ENCODE peak calls at places on chromosomes 4 and X, in ten cellular contexts. One of them, this sample, is unnamed.

GRCh38 chr4:162841769-162842168 is 324.9 kb downstream of the NAF1 start:
- DNase-seq in DMS53: no peak
- DNase-seq in NCI-H345: no peak
- DNase-seq in CD8-positive, alpha-beta T cell: no peak
- DNase-seq in H4: no peak
- DNase-seq in NCI-H446 treated with DMSO at 0.1 percent for 48 hours: no peak
- DNase-seq in left colon: no peak
- DNase-seq in Right ventricle myocardium superior: no peak
- DNase-seq in breast epithelium: no peak
- DNase-seq in nephron progenitor cell: no peak
- DNase-seq in this sample: no peak

GRCh38 chr4:616911-617643 is 8.3 kb upstream of the PDE6B start:
- DNase-seq in nephron progenitor cell: no peak
- DNase-seq in CD8-positive, alpha-beta T cell: no peak
- DNase-seq in NCI-H345: no peak
- DNase-seq in Right ventricle myocardium superior: no peak
- DNase-seq in DMS53: no peak
- DNase-seq in H4: no peak
- DNase-seq in breast epithelium: no peak
- DNase-seq in left colon: no peak
- DNase-seq in NCI-H446 treated with DMSO at 0.1 percent for 48 hours: no peak
- DNase-seq in this sample: no peak

GRCh38 chr4:153127773-153128494 is 76.3 kb upstream of the TRIM2 start:
- DNase-seq in NCI-H345: peak; percentile 80
- DNase-seq in nephron progenitor cell: peak; percentile 91
- DNase-seq in DMS53: peak; percentile 89
- DNase-seq in H4: peak; percentile 68
- DNase-seq in Right ventricle myocardium superior: peak; percentile 83
- DNase-seq in CD8-positive, alpha-beta T cell: peak; percentile 78
- DNase-seq in NCI-H446 treated with DMSO at 0.1 percent for 48 hours: peak; percentile 54
- DNase-seq in left colon: peak; percentile 58
- DNase-seq in breast epithelium: peak; percentile 82
- DNase-seq in this sample: peak; percentile 81

GRCh38 chr4:26075588-26075987 is 161.6 kb downstream of the SMIM20 start:
- DNase-seq in nephron progenitor cell: no peak
- DNase-seq in DMS53: no peak
- DNase-seq in NCI-H345: no peak
- DNase-seq in CD8-positive, alpha-beta T cell: no peak
- DNase-seq in left colon: no peak
- DNase-seq in Right ventricle myocardium superior: no peak
- DNase-seq in NCI-H446 treated with DMSO at 0.1 percent for 48 hours: no peak
- DNase-seq in H4: no peak
- DNase-seq in breast epithelium: no peak
- DNase-seq in this sample: no peak

GRCh38 chrX:1546601-1547275 is 9.8 kb upstream of the P2RY8 start:
- DNase-seq in left colon: no peak
- DNase-seq in nephron progenitor cell: no peak
- DNase-seq in NCI-H345: no peak
- DNase-seq in CD8-positive, alpha-beta T cell: no peak
- DNase-seq in NCI-H446 treated with DMSO at 0.1 percent for 48 hours: no peak
- DNase-seq in Right ventricle myocardium superior: no peak
- DNase-seq in H4: no peak
- DNase-seq in breast epithelium: no peak
- DNase-seq in DMS53: no peak
- DNase-seq in this sample: no peak

GRCh38 chr4:43048570-43048969 is 156.1 kb downstream of the GRXCR1 start:
- DNase-seq in breast epithelium: no peak
- DNase-seq in NCI-H345: no peak
- DNase-seq in H4: no peak
- DNase-seq in Right ventricle myocardium superior: no peak
- DNase-seq in CD8-positive, alpha-beta T cell: no peak
- DNase-seq in nephron progenitor cell: no peak
- DNase-seq in NCI-H446 treated with DMSO at 0.1 percent for 48 hours: no peak
- DNase-seq in DMS53: peak; percentile 10
- DNase-seq in left colon: no peak
- DNase-seq in this sample: no peak

GRCh38 chr4:27779827-27780226 is 919.2 kb downstream of the STIM2 start:
- DNase-seq in NCI-H446 treated with DMSO at 0.1 percent for 48 hours: no peak
- DNase-seq in Right ventricle myocardium superior: no peak
- DNase-seq in DMS53: no peak
- DNase-seq in H4: no peak
- DNase-seq in NCI-H345: no peak
- DNase-seq in nephron progenitor cell: no peak
- DNase-seq in breast epithelium: no peak
- DNase-seq in CD8-positive, alpha-beta T cell: no peak
- DNase-seq in left colon: no peak
- DNase-seq in this sample: no peak

GRCh38 chr4:55574252-55574651 is 17.8 kb downstream of the PDCL2 start:
- DNase-seq in DMS53: no peak
- DNase-seq in Right ventricle myocardium superior: no peak
- DNase-seq in left colon: no peak
- DNase-seq in breast epithelium: no peak
- DNase-seq in NCI-H446 treated with DMSO at 0.1 percent for 48 hours: no peak
- DNase-seq in CD8-positive, alpha-beta T cell: no peak
- DNase-seq in H4: no peak
- DNase-seq in NCI-H345: no peak
- DNase-seq in nephron progenitor cell: no peak
- DNase-seq in this sample: no peak

GRCh38 chr4:144340931-144341330 is 200.4 kb upstream of the GYPA start:
- DNase-seq in breast epithelium: no peak
- DNase-seq in NCI-H446 treated with DMSO at 0.1 percent for 48 hours: no peak
- DNase-seq in DMS53: no peak
- DNase-seq in H4: no peak
- DNase-seq in NCI-H345: no peak
- DNase-seq in nephron progenitor cell: no peak
- DNase-seq in CD8-positive, alpha-beta T cell: no peak
- DNase-seq in left colon: no peak
- DNase-seq in Right ventricle myocardium superior: no peak
- DNase-seq in this sample: no peak

GRCh38 chr4:183658362-183659028 is 490 bp downstream of the RWDD4 start:
- DNase-seq in left colon: peak; percentile 25
- DNase-seq in NCI-H345: no peak
- DNase-seq in Right ventricle myocardium superior: peak; percentile 48
- DNase-seq in DMS53: peak; percentile 46
- DNase-seq in CD8-positive, alpha-beta T cell: no peak
- DNase-seq in H4: no peak
- DNase-seq in NCI-H446 treated with DMSO at 0.1 percent for 48 hours: no peak
- DNase-seq in breast epithelium: no peak
- DNase-seq in nephron progenitor cell: peak; percentile 37
- DNase-seq in this sample: peak; percentile 19

GRCh38 chr4:73593631-73594241 is 26.5 kb downstream of the RASSF6 start:
- DNase-seq in NCI-H446 treated with DMSO at 0.1 percent for 48 hours: no peak
- DNase-seq in DMS53: peak; percentile 50
- DNase-seq in CD8-positive, alpha-beta T cell: no peak
- DNase-seq in NCI-H345: no peak
- DNase-seq in H4: no peak
- DNase-seq in Right ventricle myocardium superior: no peak
- DNase-seq in nephron progenitor cell: no peak
- DNase-seq in left colon: no peak
- DNase-seq in breast epithelium: no peak
- DNase-seq in this sample: no peak

GRCh38 chr4:169815606-169816005 is 57.9 kb upstream of the HPF1 start:
- DNase-seq in nephron progenitor cell: no peak
- DNase-seq in CD8-positive, alpha-beta T cell: no peak
- DNase-seq in NCI-H446 treated with DMSO at 0.1 percent for 48 hours: no peak
- DNase-seq in breast epithelium: no peak
- DNase-seq in H4: peak; percentile 8
- DNase-seq in DMS53: peak; percentile 28
- DNase-seq in left colon: no peak
- DNase-seq in NCI-H345: no peak
- DNase-seq in Right ventricle myocardium superior: no peak
- DNase-seq in this sample: no peak

GRCh38 chrX:129665916-129666644 is 11.3 kb upstream of the APLN start:
- DNase-seq in H4: peak; percentile 61
- DNase-seq in nephron progenitor cell: peak; percentile 32
- DNase-seq in Right ventricle myocardium superior: no peak
- DNase-seq in NCI-H446 treated with DMSO at 0.1 percent for 48 hours: no peak
- DNase-seq in DMS53: no peak
- DNase-seq in breast epithelium: no peak
- DNase-seq in NCI-H345: no peak
- DNase-seq in left colon: no peak
- DNase-seq in CD8-positive, alpha-beta T cell: no peak
- DNase-seq in this sample: peak; percentile 72

GRCh38 chrX:4185086-4185485 is 471.6 kb upstream of the PRKX start:
- DNase-seq in DMS53: no peak
- DNase-seq in H4: no peak
- DNase-seq in CD8-positive, alpha-beta T cell: no peak
- DNase-seq in left colon: no peak
- DNase-seq in NCI-H345: no peak
- DNase-seq in nephron progenitor cell: no peak
- DNase-seq in Right ventricle myocardium superior: no peak
- DNase-seq in breast epithelium: no peak
- DNase-seq in NCI-H446 treated with DMSO at 0.1 percent for 48 hours: no peak
- DNase-seq in this sample: no peak

GRCh38 chr4:72553540-72553939 is 15.5 kb downstream of the ADAMTS3 start:
- DNase-seq in left colon: no peak
- DNase-seq in H4: no peak
- DNase-seq in breast epithelium: no peak
- DNase-seq in NCI-H446 treated with DMSO at 0.1 percent for 48 hours: no peak
- DNase-seq in NCI-H345: no peak
- DNase-seq in nephron progenitor cell: no peak
- DNase-seq in Right ventricle myocardium superior: no peak
- DNase-seq in CD8-positive, alpha-beta T cell: no peak
- DNase-seq in DMS53: no peak
- DNase-seq in this sample: no peak

GRCh38 chr4:123162859-123163258 is 233.7 kb upstream of the SPRY1 start:
- DNase-seq in nephron progenitor cell: no peak
- DNase-seq in NCI-H345: no peak
- DNase-seq in breast epithelium: no peak
- DNase-seq in H4: no peak
- DNase-seq in Right ventricle myocardium superior: no peak
- DNase-seq in DMS53: no peak
- DNase-seq in left colon: no peak
- DNase-seq in CD8-positive, alpha-beta T cell: no peak
- DNase-seq in NCI-H446 treated with DMSO at 0.1 percent for 48 hours: no peak
- DNase-seq in this sample: no peak

GRCh38 chr4:151218343-151218742 is 58.6 kb upstream of the PRSS48 start:
- DNase-seq in DMS53: no peak
- DNase-seq in left colon: no peak
- DNase-seq in nephron progenitor cell: no peak
- DNase-seq in CD8-positive, alpha-beta T cell: no peak
- DNase-seq in H4: no peak
- DNase-seq in breast epithelium: no peak
- DNase-seq in NCI-H345: no peak
- DNase-seq in Right ventricle myocardium superior: no peak
- DNase-seq in NCI-H446 treated with DMSO at 0.1 percent for 48 hours: no peak
- DNase-seq in this sample: no peak

GRCh38 chrX:18931972-18932371 is 51.9 kb downstream of the PHKA2 start:
- DNase-seq in nephron progenitor cell: peak; percentile 6
- DNase-seq in NCI-H446 treated with DMSO at 0.1 percent for 48 hours: no peak
- DNase-seq in DMS53: peak; percentile 34
- DNase-seq in Right ventricle myocardium superior: no peak
- DNase-seq in CD8-positive, alpha-beta T cell: no peak
- DNase-seq in NCI-H345: peak; percentile 9
- DNase-seq in breast epithelium: no peak
- DNase-seq in left colon: no peak
- DNase-seq in H4: no peak
- DNase-seq in this sample: no peak

GRCh38 chrX:53133400-53133799 is 39.5 kb downstream of the KANTR start:
- DNase-seq in CD8-positive, alpha-beta T cell: no peak
- DNase-seq in left colon: no peak
- DNase-seq in H4: no peak
- DNase-seq in DMS53: no peak
- DNase-seq in breast epithelium: no peak
- DNase-seq in nephron progenitor cell: no peak
- DNase-seq in Right ventricle myocardium superior: no peak
- DNase-seq in NCI-H345: no peak
- DNase-seq in NCI-H446 treated with DMSO at 0.1 percent for 48 hours: no peak
- DNase-seq in this sample: no peak

GRCh38 chr4:56496241-56496640 is 9.3 kb upstream of the ARL9 start:
- DNase-seq in breast epithelium: no peak
- DNase-seq in left colon: no peak
- DNase-seq in Right ventricle myocardium superior: no peak
- DNase-seq in NCI-H446 treated with DMSO at 0.1 percent for 48 hours: no peak
- DNase-seq in DMS53: peak; percentile 41
- DNase-seq in H4: no peak
- DNase-seq in CD8-positive, alpha-beta T cell: no peak
- DNase-seq in nephron progenitor cell: no peak
- DNase-seq in NCI-H345: no peak
- DNase-seq in this sample: no peak

GRCh38 chr4:15659768-15660394 is 4.7 kb upstream of the FBXL5 start:
- DNase-seq in nephron progenitor cell: no peak
- DNase-seq in Right ventricle myocardium superior: no peak
- DNase-seq in breast epithelium: no peak
- DNase-seq in NCI-H345: no peak
- DNase-seq in NCI-H446 treated with DMSO at 0.1 percent for 48 hours: no peak
- DNase-seq in DMS53: no peak
- DNase-seq in CD8-positive, alpha-beta T cell: no peak
- DNase-seq in left colon: no peak
- DNase-seq in H4: no peak
- DNase-seq in this sample: no peak

GRCh38 chr4:95524722-95525121 is 24.1 kb downstream of the UNC5C start:
- DNase-seq in NCI-H345: no peak
- DNase-seq in CD8-positive, alpha-beta T cell: no peak
- DNase-seq in H4: no peak
- DNase-seq in breast epithelium: no peak
- DNase-seq in DMS53: no peak
- DNase-seq in nephron progenitor cell: no peak
- DNase-seq in NCI-H446 treated with DMSO at 0.1 percent for 48 hours: no peak
- DNase-seq in Right ventricle myocardium superior: no peak
- DNase-seq in left colon: no peak
- DNase-seq in this sample: no peak

GRCh38 chr4:148216866-148217814 is 225.1 kb downstream of the NR3C2 start:
- DNase-seq in nephron progenitor cell: no peak
- DNase-seq in DMS53: peak; percentile 2
- DNase-seq in left colon: no peak
- DNase-seq in CD8-positive, alpha-beta T cell: no peak
- DNase-seq in NCI-H446 treated with DMSO at 0.1 percent for 48 hours: no peak
- DNase-seq in H4: peak; percentile 57
- DNase-seq in Right ventricle myocardium superior: no peak
- DNase-seq in breast epithelium: no peak
- DNase-seq in NCI-H345: no peak
- DNase-seq in this sample: no peak

GRCh38 chrX:15359701-15360100 is 24.4 kb upstream of the PIGA start:
- DNase-seq in left colon: no peak
- DNase-seq in NCI-H446 treated with DMSO at 0.1 percent for 48 hours: no peak
- DNase-seq in Right ventricle myocardium superior: no peak
- DNase-seq in NCI-H345: no peak
- DNase-seq in DMS53: no peak
- DNase-seq in breast epithelium: no peak
- DNase-seq in H4: no peak
- DNase-seq in nephron progenitor cell: no peak
- DNase-seq in CD8-positive, alpha-beta T cell: no peak
- DNase-seq in this sample: no peak

GRCh38 chrX:106959897-106960296 is 39.7 kb downstream of the CLDN2 start:
- DNase-seq in NCI-H446 treated with DMSO at 0.1 percent for 48 hours: no peak
- DNase-seq in NCI-H345: no peak
- DNase-seq in nephron progenitor cell: no peak
- DNase-seq in breast epithelium: no peak
- DNase-seq in DMS53: peak; percentile 36
- DNase-seq in H4: no peak
- DNase-seq in left colon: no peak
- DNase-seq in Right ventricle myocardium superior: no peak
- DNase-seq in CD8-positive, alpha-beta T cell: no peak
- DNase-seq in this sample: peak; percentile 67

GRCh38 chr4:53098681-53099121 is 236.6 kb downstream of the RASL11B start:
- DNase-seq in NCI-H345: no peak
- DNase-seq in NCI-H446 treated with DMSO at 0.1 percent for 48 hours: no peak
- DNase-seq in DMS53: no peak
- DNase-seq in left colon: no peak
- DNase-seq in Right ventricle myocardium superior: no peak
- DNase-seq in CD8-positive, alpha-beta T cell: no peak
- DNase-seq in breast epithelium: no peak
- DNase-seq in H4: no peak
- DNase-seq in nephron progenitor cell: no peak
- DNase-seq in this sample: no peak

GRCh38 chrX:134603806-134604700 is 54.2 kb downstream of the PLAC1 start:
- DNase-seq in NCI-H446 treated with DMSO at 0.1 percent for 48 hours: peak; percentile 70
- DNase-seq in breast epithelium: no peak
- DNase-seq in left colon: no peak
- DNase-seq in CD8-positive, alpha-beta T cell: no peak
- DNase-seq in nephron progenitor cell: no peak
- DNase-seq in DMS53: peak; percentile 17
- DNase-seq in Right ventricle myocardium superior: no peak
- DNase-seq in NCI-H345: no peak
- DNase-seq in H4: peak; percentile 39
- DNase-seq in this sample: peak; percentile 54

GRCh38 chrX:155857561-155857960 is 23.6 kb upstream of the VAMP7 start:
- DNase-seq in DMS53: peak; percentile 20
- DNase-seq in NCI-H345: no peak
- DNase-seq in H4: peak; percentile 51
- DNase-seq in left colon: no peak
- DNase-seq in CD8-positive, alpha-beta T cell: no peak
- DNase-seq in Right ventricle myocardium superior: no peak
- DNase-seq in nephron progenitor cell: no peak
- DNase-seq in NCI-H446 treated with DMSO at 0.1 percent for 48 hours: peak; percentile 8
- DNase-seq in breast epithelium: no peak
- DNase-seq in this sample: no peak